ENCODE peak calls at places on chromosomes 13 and 19, in five cellular contexts. Z is HepG2, D is GM12878, E is A549, U is K562. X is an unnamed sample.

GRCh38 chr19:37931941-37932655 is 25.1 kb downstream of the SIPA1L3 start:
- DNase-seq in Z (peak; percentile 84), D (no peak), E (peak; percentile 96), U (no peak), X (peak; percentile 78)

GRCh38 chr19:1102407-1103106 is 1.2 kb upstream of the GPX4 start:
- DNase-seq in Z (peak; percentile 91), D (peak; percentile 93), E (peak; percentile 94), U (peak; percentile 57), X (no peak)

GRCh38 chr13:37443538-37443937 is 155.0 kb downstream of the POSTN start:
- DNase-seq in Z (no peak), D (no peak), E (no peak), U (no peak), X (no peak)

GRCh38 chr19:47486900-47487299 is 2.9 kb upstream of the KPTN start:
- DNase-seq in Z (no peak), D (no peak), E (no peak), U (no peak), X (no peak)

GRCh38 chr19:42038675-42039074 is 31.3 kb downstream of the GRIK5 start:
- DNase-seq in Z (no peak), D (no peak), E (no peak), U (no peak), X (no peak)

GRCh38 chr19:50654882-50655281 is 5.6 kb downstream of the C19orf81 start:
- DNase-seq in Z (peak; percentile 8), D (no peak), E (peak; percentile 58), U (no peak), X (no peak)

GRCh38 chr13:98239156-98240076 is 62.3 kb upstream of the RNF113B start:
- DNase-seq in Z (no peak), D (no peak), E (no peak), U (no peak), X (peak; percentile 7)

GRCh38 chr13:111467111-111467890 is 146.9 kb downstream of the TEX29 start:
- DNase-seq in Z (no peak), D (no peak), E (no peak), U (no peak), X (no peak)

GRCh38 chr13:95641291-95641811 is 3.2 kb downstream of the DZIP1 start:
- DNase-seq in Z (no peak), D (no peak), E (peak; percentile 1), U (no peak), X (peak; percentile 63)

GRCh38 chr19:47176071-47176626 is 45.5 kb downstream of the SAE1 start:
- DNase-seq in Z (no peak), D (no peak), E (no peak), U (no peak), X (no peak)

GRCh38 chr19:48480476-48481190 is 11.5 kb downstream of the CYTH2 start:
- DNase-seq in Z (no peak), D (no peak), E (no peak), U (no peak), X (no peak)

GRCh38 chr19:4075373-4075772 is 8.7 kb upstream of the ZBTB7A start:
- DNase-seq in Z (no peak), D (no peak), E (no peak), U (no peak), X (no peak)

GRCh38 chr13:26253787-26254582 is at the start of gene CDK8:
- DNase-seq in Z (peak; percentile 83), D (peak; percentile 48), E (peak; percentile 92), U (peak; percentile 90), X (peak; percentile 91)
- TF ChIP-seq HDAC2 in Z (no peak), D (no peak), E (no peak), U (no peak), X (no peak)

DNA sequence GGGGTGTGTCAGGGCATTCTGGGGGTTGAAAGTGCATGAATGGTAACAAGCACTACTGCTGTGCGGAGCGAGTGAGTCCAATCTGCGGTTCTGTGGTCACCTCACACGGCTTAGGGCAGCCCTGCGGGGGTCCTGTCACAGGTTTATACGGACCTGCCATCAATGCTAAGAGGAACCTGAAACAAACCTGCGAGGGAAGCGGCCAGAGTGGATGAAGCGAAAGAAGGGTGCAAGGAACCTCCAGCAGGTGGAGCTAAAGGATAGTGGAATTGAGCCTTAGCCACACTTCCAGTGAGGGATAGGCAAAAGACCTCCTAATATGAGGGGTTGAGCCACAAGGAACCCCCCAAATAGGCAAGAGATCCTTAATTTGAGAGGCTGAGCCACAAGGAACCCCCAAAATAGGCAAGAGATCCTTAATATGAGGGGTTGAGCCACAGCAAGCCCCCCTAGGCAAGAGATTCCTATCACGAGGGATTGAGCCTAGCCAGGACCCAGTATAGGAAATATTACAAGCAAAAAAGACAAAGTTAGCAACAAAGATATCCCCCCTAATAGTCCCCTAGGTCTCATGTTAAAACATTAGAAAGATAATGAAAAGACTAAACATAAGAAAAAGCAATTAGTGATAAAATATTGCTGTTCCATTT is 6.3 kb upstream of the ZNF69 start:
- DNase-seq in Z (peak; percentile 49), D (peak; percentile 17), E (peak; percentile 12), U (peak; percentile 77), X (peak; percentile 83)
- TF ChIP-seq HDAC2 in Z (no peak), D (no peak), E (no peak), U (no peak), X (no peak)

GRCh38 chr13:42373048-42373812 is 101.3 kb downstream of the AKAP11 start:
- DNase-seq in Z (no peak), D (no peak), E (no peak), U (no peak), X (no peak)
- TF ChIP-seq HDAC2 in Z (no peak), D (no peak), E (no peak), U (no peak), X (no peak)

GRCh38 chr13:67914535-67914934 is 684.4 kb upstream of the PCDH9 start:
- DNase-seq in Z (no peak), D (no peak), E (no peak), U (no peak), X (no peak)
- TF ChIP-seq HDAC2 in Z (no peak), D (no peak), E (no peak), U (no peak), X (no peak)

GRCh38 chr13:90233933-90234672 is 1113.4 kb upstream of the MIR17HG start:
- DNase-seq in Z (no peak), D (no peak), E (no peak), U (no peak), X (no peak)

GRCh38 chr13:90237852-90238251 is 1109.6 kb upstream of the MIR17HG start:
- DNase-seq in Z (no peak), D (no peak), E (no peak), U (no peak), X (no peak)

GRCh38 chr13:90239130-90239529 is 1108.4 kb upstream of the MIR17HG start:
- DNase-seq in Z (no peak), D (no peak), E (no peak), U (no peak), X (no peak)

DNA sequence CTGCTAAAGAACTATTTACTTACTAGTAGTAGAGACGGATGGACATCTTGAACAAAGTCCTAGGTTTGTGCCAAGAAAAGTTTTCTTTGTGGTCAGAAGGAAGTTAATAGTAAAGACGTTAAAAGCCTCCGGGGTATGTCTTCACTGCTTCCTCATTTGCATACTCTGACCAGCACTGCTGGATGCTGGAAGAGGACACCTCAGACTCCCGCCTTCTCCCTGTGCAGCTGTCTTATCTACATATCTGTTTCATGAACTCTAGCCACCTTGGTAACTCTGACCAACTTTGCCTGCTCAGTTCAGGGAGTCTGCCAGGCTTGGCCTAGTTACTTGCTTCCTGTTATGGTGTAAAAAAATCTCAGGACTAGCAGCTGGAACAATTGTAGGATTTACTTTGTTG is 1109.1 kb upstream of the MIR17HG start:
- DNase-seq in Z (no peak), D (no peak), E (no peak), U (no peak), X (no peak)
- TF ChIP-seq HDAC2 in Z (no peak), D (no peak), E (no peak), U (no peak), X (no peak)

DNA sequence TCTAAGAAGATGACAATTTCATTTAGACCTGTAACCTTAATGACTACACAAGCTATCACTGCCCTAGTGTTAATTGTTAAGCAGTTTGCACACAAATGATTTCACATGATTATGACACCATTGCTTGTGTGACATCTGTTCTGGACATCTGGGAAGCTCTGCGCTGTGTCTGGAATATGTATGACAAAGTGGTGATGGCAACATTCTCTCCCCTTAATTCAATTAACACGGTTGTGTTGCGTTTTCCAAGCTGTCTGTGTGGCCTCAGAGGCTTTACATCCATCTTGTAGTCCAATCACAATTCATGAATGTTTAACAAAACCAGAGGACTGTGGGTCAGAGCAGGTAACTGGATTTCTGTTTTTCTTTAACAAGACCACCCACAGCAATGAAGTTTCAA is 204.4 kb downstream of the COG6 start:
- DNase-seq in Z (no peak), D (no peak), E (no peak), U (no peak), X (no peak)
- TF ChIP-seq HDAC2 in Z (no peak), D (no peak), E (no peak), U (no peak), X (no peak)

GRCh38 chr13:105365831-105366230 is 1169.6 kb downstream of the EFNB2 start:
- DNase-seq in Z (no peak), D (no peak), E (no peak), U (no peak), X (no peak)
- TF ChIP-seq HDAC2 in Z (no peak), D (no peak), E (no peak), U (no peak), X (no peak)

GRCh38 chr13:44573790-44574465 is 2.2 kb downstream of the TSC22D1 start:
- DNase-seq in Z (peak; percentile 11), D (no peak), E (peak; percentile 55), U (peak; percentile 44), X (no peak)

GRCh38 chr13:44575035-44575434 is 1.1 kb downstream of the TSC22D1 start:
- DNase-seq in Z (no peak), D (no peak), E (no peak), U (no peak), X (no peak)

GRCh38 chr13:44575741-44576395 is at the start of gene TSC22D1:
- DNase-seq in Z (no peak), D (no peak), E (peak; percentile 23), U (no peak), X (no peak)

GRCh38 chr13:44574466-44574855 is 1.7 kb downstream of the TSC22D1 start:
- DNase-seq in Z (no peak), D (no peak), E (no peak), U (no peak), X (no peak)

DNA sequence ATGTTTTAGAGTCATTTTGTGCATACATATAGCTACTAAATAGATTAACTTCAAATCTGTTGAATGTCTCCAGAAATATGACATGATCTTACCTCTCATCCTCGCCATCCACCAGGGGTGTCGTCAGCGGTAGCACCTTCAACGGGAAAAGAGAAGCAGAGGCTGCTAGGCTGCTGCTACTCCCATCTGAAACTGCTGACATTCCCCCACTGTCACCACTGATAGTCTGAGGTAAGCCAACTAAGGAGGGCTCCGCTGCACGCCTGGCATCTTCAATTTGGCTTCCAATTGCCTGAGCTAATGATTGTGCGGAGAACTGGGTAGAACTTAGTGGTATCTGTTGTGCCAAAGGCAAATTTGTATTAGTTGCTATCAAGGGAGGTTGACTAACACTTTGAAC is 3.1 kb downstream of the TSC22D1 start:
- DNase-seq in Z (no peak), D (no peak), E (no peak), U (no peak), X (no peak)
- TF ChIP-seq HDAC2 in Z (no peak), D (no peak), E (no peak), U (no peak), X (no peak)

X was measured in H1.